ENCODE peak calls at places on chromosomes 12 and 14, in four cellular contexts. C is K562, E is GM12878, B is GM12891. D is an unnamed sample.
A peak's percentile ranks its signal among the peaks of the same experiment; 100 is the strongest.

GRCh38 chr12:122014781-122015180 is 6.9 kb upstream of the BCL7A start:
- DNase-seq in E (no peak), C (no peak), B (no peak), D (no peak)

GRCh38 chr14:30298266-30298795 is 260.6 kb upstream of the G2E3 start:
- DNase-seq in B (no peak), C (no peak), E (no peak), D (no peak)

GRCh38 chr12:111412007-111412829 is 6.5 kb downstream of the SH2B3 start:
- DNase-seq in B (no peak), C (no peak), E (no peak), D (no peak)

GRCh38 chr12:31215521-31216232 is 110.3 kb downstream of the SINHCAF start:
- DNase-seq in E (no peak), C (no peak), B (no peak), D (no peak)

GRCh38 chr12:103745962-103746361 is 95.1 kb downstream of the NT5DC3 start:
- DNase-seq in E (no peak), B (no peak), C (no peak), D (no peak)

GRCh38 chr14:99038401-99038800 is 233.6 kb downstream of the BCL11B start:
- DNase-seq in B (no peak), C (no peak), E (no peak), D (peak; percentile 42)

GRCh38 chr12:117100251-117100650 is 1.0 kb upstream of the TESC start:
- DNase-seq in C (peak; percentile 67), E (no peak), B (no peak), D (no peak)

GRCh38 chr14:70086685-70087379 is 101.9 kb downstream of the SLC8A3 start:
- DNase-seq in C (peak; percentile 19), E (no peak), B (no peak), D (peak; percentile 1)

GRCh38 chr12:13234045-13234641 is 37.6 kb downstream of the EMP1 start:
- DNase-seq in B (no peak), E (no peak), C (peak; percentile 14), D (peak; percentile 35)

GRCh38 chr12:88431245-88431644 is 149.0 kb downstream of the KITLG start:
- DNase-seq in C (no peak), E (no peak), B (no peak), D (no peak)

GRCh38 chr14:21997300-21997699 is 323.7 kb upstream of the OR4E1 start:
- DNase-seq in C (no peak), E (no peak), B (no peak), D (no peak)

GRCh38 chr12:75444444-75445136 is 36.0 kb upstream of the GLIPR1 start:
- DNase-seq in E (no peak), B (no peak), C (no peak), D (no peak)
- TF ChIP-seq SPI1 in E (no peak), B (no peak), C (no peak), D (no peak)

DNA sequence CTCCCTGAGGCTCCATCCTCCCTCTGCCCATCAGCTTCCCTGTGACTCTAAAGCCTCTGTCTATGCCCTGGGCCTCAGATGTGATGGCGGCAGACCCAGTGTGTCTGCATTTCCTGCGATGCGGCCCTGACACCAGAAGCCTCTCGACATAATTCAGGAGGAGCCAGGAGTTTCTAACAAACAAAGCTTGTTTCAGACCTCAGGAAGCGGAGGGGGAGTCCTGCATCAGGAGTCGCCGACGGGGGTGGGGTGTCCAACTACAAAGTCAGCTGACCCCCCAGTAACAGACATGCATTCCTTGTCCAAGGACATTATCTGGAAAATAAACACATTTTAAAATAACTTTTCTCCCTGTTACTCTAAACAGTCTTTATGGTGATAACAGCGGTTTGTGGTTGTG is 167.5 kb downstream of the DPF3 start:
- DNase-seq in E (no peak), C (no peak), B (no peak), D (no peak)
- TF ChIP-seq SPI1 in E (no peak), C (no peak), B (no peak), D (no peak)

DNA sequence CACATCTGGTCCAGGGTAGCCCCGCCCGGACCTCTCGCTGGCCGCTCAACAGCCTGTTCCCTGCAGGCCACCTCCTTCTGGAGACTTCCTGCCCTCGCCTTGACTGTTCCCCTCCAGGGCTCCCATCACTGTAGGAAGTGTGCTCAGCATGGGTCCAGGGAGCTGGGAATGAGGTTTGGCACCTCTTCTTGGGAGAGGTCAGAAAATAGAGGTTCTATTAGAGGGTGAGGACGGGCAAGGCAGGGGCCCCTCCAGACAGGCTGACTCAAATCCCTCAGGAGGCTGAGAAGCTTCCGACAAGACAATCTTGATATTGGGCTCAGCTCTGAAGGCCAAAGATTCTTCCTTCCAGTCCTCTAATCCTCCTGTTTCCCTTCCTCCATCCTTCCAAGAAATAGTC is 30.7 kb downstream of the CMKLR1 start:
- DNase-seq in C (no peak), B (no peak), E (no peak), D (no peak)
- TF ChIP-seq SPI1 in C (no peak), B (no peak), E (no peak), D (no peak)

GRCh38 chr14:67857778-67858350 is 38.3 kb downstream of the RAD51B start:
- DNase-seq in B (no peak), E (no peak), C (no peak), D (no peak)

GRCh38 chr14:67859169-67859749 is 39.7 kb downstream of the RAD51B start:
- DNase-seq in C (no peak), E (no peak), B (no peak), D (no peak)

GRCh38 chr14:67863223-67863622 is 43.6 kb downstream of the RAD51B start:
- DNase-seq in E (no peak), C (no peak), B (no peak), D (no peak)
- TF ChIP-seq SPI1 in E (no peak), C (no peak), B (no peak), D (no peak)